ENCODE peak calls at places on chromosomes 13 and 19, in five cellular contexts. F is fibroblast of villous mesenchyme, J is HFFc6, Z is NB4, L is OCI-LY7. D is an unnamed sample.

GRCh38 chr13:24023073-24023472 is 125.8 kb upstream of the C1QTNF9B start:
- DNase-seq in F (no peak), J (no peak), Z (no peak), L (no peak), D (no peak)

GRCh38 chr19:56623006-56623405 is 20.0 kb upstream of the SMIM17 start:
- DNase-seq in F (no peak), J (no peak), Z (no peak), L (no peak), D (no peak)

GRCh38 chr13:111474136-111475002 is 153.9 kb downstream of the TEX29 start:
- DNase-seq in F (peak), J (peak), Z (peak), L (peak), D (no peak)

GRCh38 chr13:50412046-50412617 is 396.9 kb downstream of the KCNRG start:
- DNase-seq in F (peak), J (no peak), Z (no peak), L (no peak), D (no peak)

GRCh38 chr13:44293354-44293753 is 80.3 kb upstream of the SERP2 start:
- DNase-seq in F (no peak), J (no peak), Z (no peak), L (no peak), D (no peak)

GRCh38 chr19:17495639-17496265 is 15.7 kb upstream of the PGLS start:
- DNase-seq in F (no peak), J (no peak), Z (no peak), L (no peak), D (no peak)

GRCh38 chr19:55212447-55212846 is 3.1 kb upstream of the PTPRH start:
- DNase-seq in F (no peak), J (no peak), Z (peak), L (peak), D (no peak)

GRCh38 chr13:45040626-45041025 is 51.3 kb downstream of the GPALPP1 start:
- DNase-seq in F (no peak), J (no peak), Z (no peak), L (no peak), D (peak)

GRCh38 chr13:86840250-86841191 is 830.6 kb upstream of the SLITRK5 start:
- DNase-seq in F (no peak), J (no peak), Z (no peak), L (no peak), D (no peak)

GRCh38 chr19:38964738-38965137 is 10.8 kb downstream of the FBXO17 start:
- DNase-seq in F (peak), J (no peak), Z (no peak), L (no peak), D (no peak)

DNA sequence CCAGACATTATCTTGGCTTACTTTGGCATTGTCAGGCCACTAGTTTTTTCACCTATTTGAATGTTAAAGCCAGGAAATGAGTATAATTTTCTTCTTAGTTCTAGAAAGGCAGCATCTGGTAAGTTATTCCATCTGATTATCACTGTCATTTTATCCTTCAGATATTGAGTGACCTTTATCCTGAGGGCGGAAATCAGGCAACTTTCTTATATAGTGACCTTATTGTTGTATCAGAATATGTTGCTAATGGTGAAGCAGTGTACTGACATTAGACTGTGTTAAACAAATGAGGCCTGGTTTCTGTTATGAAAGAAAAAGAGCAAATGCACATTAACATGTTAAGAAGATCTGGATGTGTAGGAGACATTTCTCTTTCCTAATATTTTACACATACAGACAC is 5.4 kb upstream of the NDFIP2 start:
- DNase-seq in F (no peak), J (no peak), Z (no peak), L (no peak), D (no peak)
- TF ChIP-seq CTCF in F (no peak), J (no peak), Z (no peak), L (no peak), D (no peak)

GRCh38 chr13:110319774-110320509 is 12.9 kb downstream of the COL4A2 start:
- DNase-seq in F (peak), J (peak), Z (no peak), L (no peak), D (peak)
- TF ChIP-seq CTCF in F (no peak), J (no peak), Z (no peak), L (no peak), D (no peak)

DNA sequence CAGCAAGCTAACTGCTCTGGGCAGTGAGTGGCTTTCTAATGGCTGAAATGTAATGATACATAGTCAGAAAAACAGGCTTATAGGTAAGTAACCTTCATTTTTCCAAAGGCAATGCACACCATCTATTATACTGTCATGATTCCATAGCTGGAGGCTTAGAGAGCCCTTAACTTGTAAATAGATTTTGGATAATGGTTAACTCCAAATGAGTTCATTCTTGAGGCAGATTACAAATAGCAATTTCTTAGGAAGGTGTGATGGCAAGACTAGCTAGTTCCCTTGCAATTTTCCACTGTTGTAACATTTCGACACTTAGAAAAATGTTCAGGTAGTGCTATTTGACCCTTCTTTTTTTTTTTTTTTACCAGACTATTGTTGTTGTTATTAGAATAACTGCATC is 789.8 kb upstream of the PCDH9 start:
- DNase-seq in F (no peak), J (no peak), Z (no peak), L (no peak), D (no peak)
- TF ChIP-seq CTCF in F (no peak), J (no peak), Z (no peak), L (no peak), D (no peak)

GRCh38 chr13:38417241-38417640 is 67.6 kb downstream of the UFM1 start:
- DNase-seq in F (no peak), J (no peak), Z (no peak), L (no peak), D (peak)

GRCh38 chr13:38419312-38419873 is 69.7 kb downstream of the UFM1 start:
- DNase-seq in F (no peak), J (no peak), Z (no peak), L (no peak), D (no peak)

GRCh38 chr13:38418286-38418685 is 68.6 kb downstream of the UFM1 start:
- DNase-seq in F (no peak), J (peak), Z (no peak), L (no peak), D (no peak)

GRCh38 chr13:38415233-38415632 is 65.6 kb downstream of the UFM1 start:
- DNase-seq in F (no peak), J (no peak), Z (peak), L (peak), D (no peak)

DNA sequence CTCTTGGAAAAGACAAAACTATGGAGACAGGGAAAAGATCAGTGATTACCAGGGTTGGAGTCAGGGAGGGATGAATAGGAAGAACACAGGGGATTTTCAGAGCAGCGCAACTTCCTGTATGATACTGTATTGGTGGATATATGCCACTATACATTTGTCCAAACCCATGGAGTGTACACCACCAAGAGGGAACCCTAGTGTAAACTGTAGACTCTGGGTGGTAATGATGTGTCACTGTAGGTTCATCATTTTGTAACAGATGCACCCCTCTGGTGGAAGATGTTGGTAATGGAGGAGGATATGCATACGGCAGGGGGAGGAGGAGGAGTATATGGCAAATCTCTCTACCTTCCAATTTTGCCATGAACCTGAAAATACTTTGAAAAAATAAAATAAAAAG is 68.1 kb downstream of the UFM1 start:
- DNase-seq in F (peak), J (peak), Z (peak), L (peak), D (peak)
- TF ChIP-seq CTCF in F (peak), J (peak), Z (peak), L (peak), D (peak)

DNA sequence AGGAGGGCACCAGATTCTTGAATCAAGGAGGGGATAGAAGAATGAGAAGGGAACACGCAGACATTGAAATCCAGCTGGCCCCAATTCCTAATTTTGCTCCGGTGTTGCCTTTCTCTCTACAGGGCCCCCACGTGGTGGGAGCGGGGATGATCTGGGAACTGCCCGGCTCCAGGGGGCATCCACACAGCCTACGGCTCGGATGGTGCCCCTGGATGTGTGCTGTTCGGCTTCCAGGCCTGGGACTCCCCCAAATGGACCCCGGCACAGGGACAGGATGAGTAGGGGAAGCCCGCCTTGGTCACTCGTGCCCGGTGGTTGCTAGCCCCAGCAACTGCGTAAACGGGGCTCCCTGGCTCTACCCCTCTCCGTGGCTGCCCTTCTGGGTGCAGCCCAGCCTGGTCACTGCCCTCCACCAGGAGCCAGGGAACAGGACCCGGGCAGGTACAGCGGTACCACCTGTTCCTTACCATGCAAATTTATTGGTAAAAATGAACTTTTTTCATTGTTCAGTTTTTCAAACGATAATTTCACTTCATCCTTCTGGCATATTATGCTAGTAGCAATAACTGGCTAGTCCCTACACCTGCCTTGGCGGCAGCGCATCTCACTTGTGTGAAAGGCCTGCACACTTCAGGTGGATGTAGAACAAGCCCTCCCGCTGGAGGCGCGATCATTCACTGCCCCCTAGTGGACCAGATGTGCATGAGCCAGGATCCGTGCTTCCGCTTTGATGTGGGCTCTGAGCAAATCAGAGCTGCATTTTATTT is 111.6 kb downstream of the TEX26 start:
- DNase-seq in F (peak), J (peak), Z (peak), L (peak), D (peak)
- TF ChIP-seq CTCF in F (peak), J (peak), Z (peak), L (peak), D (peak)

GRCh38 chr19:19644054-19644388 is 564 bp upstream of the GMIP start:
- DNase-seq in F (no peak), J (no peak), Z (no peak), L (no peak), D (no peak)
- TF ChIP-seq CTCF in F (no peak), J (peak), Z (no peak), L (peak), D (no peak)

GRCh38 chr19:28456264-28456663 is 756.7 kb downstream of the UQCRFS1 start:
- DNase-seq in F (no peak), J (no peak), Z (no peak), L (no peak), D (no peak)
- TF ChIP-seq CTCF in F (no peak), J (no peak), Z (no peak), L (no peak), D (no peak)